ENCODE peak calls at places on chromosomes 13 and 19, in seven cellular contexts. G is epithelial cell of esophagus, R is A549, I is lung, P is fibroblast of villous mesenchyme, V is heart right ventricle, S is tibial artery. M is an unnamed sample.

GRCh38 chr19:41646589-41647204 is 19.8 kb upstream of the CEACAM4 start:
- DNase-seq in G (no peak), R (peak), I (no peak), P (no peak), V (no peak), S (no peak), M (peak)

GRCh38 chr19:46821512-46822359 is 28.9 kb downstream of the AP2S1 start:
- DNase-seq in G (no peak), R (no peak), I (no peak), P (no peak), V (no peak), S (no peak), M (no peak)

GRCh38 chr19:4007836-4008539 is 452 bp downstream of the PIAS4 start:
- DNase-seq in G (no peak), R (no peak), I (no peak), P (no peak), V (no peak), S (no peak), M (no peak)

GRCh38 chr19:50384685-50385535 is 763 bp downstream of the POLD1 start:
- DNase-seq in G (peak), R (no peak), I (no peak), P (peak), V (no peak), S (no peak), M (peak)

GRCh38 chr13:46134961-46135522 is 30.2 kb upstream of the CPB2 start:
- DNase-seq in G (peak), R (no peak), I (no peak), P (peak), V (no peak), S (no peak), M (no peak)

GRCh38 chr19:49749771-49750170 is 13.3 kb downstream of the TSKS start:
- DNase-seq in G (no peak), R (no peak), I (no peak), P (no peak), V (no peak), S (no peak), M (peak)

GRCh38 chr13:67299072-67299635 is 69.0 kb upstream of the PCDH9 start:
- DNase-seq in G (peak), R (peak), I (no peak), P (peak), V (no peak), S (no peak), M (peak)

GRCh38 chr13:43132228-43132627 is 108.8 kb downstream of the DNAJC15 start:
- DNase-seq in G (peak), R (peak), I (no peak), P (peak), V (peak), S (no peak), M (peak)

GRCh38 chr13:38630780-38631179 is 56.1 kb upstream of the FREM2 start:
- DNase-seq in G (peak), R (no peak), I (no peak), P (peak), V (no peak), S (no peak), M (peak)

GRCh38 chr13:65417953-65418352 is 1812.2 kb downstream of the PCDH9 start:
- DNase-seq in G (no peak), R (no peak), I (no peak), P (no peak), V (no peak), S (no peak), M (no peak)

GRCh38 chr19:18336121-18336520 is 4.3 kb upstream of the PGPEP1 start:
- DNase-seq in G (no peak), R (no peak), I (no peak), P (no peak), V (no peak), S (no peak), M (no peak)

GRCh38 chr13:101026736-101027398 is 352.3 kb upstream of the TMTC4 start:
- DNase-seq in G (no peak), R (no peak), I (no peak), P (no peak), V (no peak), S (no peak), M (no peak)

GRCh38 chr13:30791354-30791921 is 56.1 kb downstream of the ALOX5AP start:
- DNase-seq in G (no peak), R (no peak), I (no peak), P (peak), V (peak), S (no peak), M (peak)

GRCh38 chr13:35957174-35957867 is 173.9 kb downstream of the DCLK1 start:
- DNase-seq in G (no peak), R (no peak), I (no peak), P (peak), V (no peak), S (no peak), M (peak)

GRCh38 chr13:41244555-41244954 is 18.8 kb downstream of the MTRF1 start:
- DNase-seq in G (peak), R (no peak), I (no peak), P (peak), V (no peak), S (no peak), M (no peak)

GRCh38 chr19:16588824-16589577 is 16.8 kb upstream of the SLC35E1 start:
- DNase-seq in G (no peak), R (no peak), I (no peak), P (no peak), V (no peak), S (no peak), M (no peak)

GRCh38 chr19:12217332-12217731 is 54.4 kb downstream of the ZNF136 start:
- DNase-seq in G (no peak), R (no peak), I (no peak), P (no peak), V (no peak), S (no peak), M (no peak)

GRCh38 chr13:46687810-46688209 is 109.2 kb downstream of the ESD start:
- DNase-seq in G (peak), R (peak), I (no peak), P (peak), V (no peak), S (no peak), M (peak)

GRCh38 chr13:23707674-23708073 is 137.5 kb downstream of the TNFRSF19 start:
- DNase-seq in G (peak), R (peak), I (no peak), P (peak), V (no peak), S (no peak), M (peak)

GRCh38 chr13:32022292-32022691 is 9.3 kb upstream of the FRY start:
- DNase-seq in G (no peak), R (no peak), I (no peak), P (peak), V (peak), S (no peak), M (peak)

GRCh38 chr19:16429066-16429758 is 42.6 kb downstream of the EPS15L1 start:
- DNase-seq in G (peak), R (no peak), I (peak), P (no peak), V (peak), S (no peak), M (no peak)

GRCh38 chr13:104015646-104016396 is 949.6 kb upstream of the SLC10A2 start:
- DNase-seq in G (no peak), R (no peak), I (no peak), P (peak), V (no peak), S (no peak), M (peak)

GRCh38 chr19:35241417-35241816 is 7.4 kb upstream of the LSR start:
- DNase-seq in G (no peak), R (no peak), I (no peak), P (no peak), V (no peak), S (no peak), M (no peak)

GRCh38 chr19:51507640-51508058 is 6.0 kb upstream of the SIGLEC12 start:
- DNase-seq in G (no peak), R (no peak), I (no peak), P (no peak), V (no peak), S (no peak), M (no peak)

GRCh38 chr13:43698743-43699142 is 88.0 kb downstream of the ENOX1 start:
- DNase-seq in G (peak), R (no peak), I (no peak), P (peak), V (no peak), S (no peak), M (peak)

DNA sequence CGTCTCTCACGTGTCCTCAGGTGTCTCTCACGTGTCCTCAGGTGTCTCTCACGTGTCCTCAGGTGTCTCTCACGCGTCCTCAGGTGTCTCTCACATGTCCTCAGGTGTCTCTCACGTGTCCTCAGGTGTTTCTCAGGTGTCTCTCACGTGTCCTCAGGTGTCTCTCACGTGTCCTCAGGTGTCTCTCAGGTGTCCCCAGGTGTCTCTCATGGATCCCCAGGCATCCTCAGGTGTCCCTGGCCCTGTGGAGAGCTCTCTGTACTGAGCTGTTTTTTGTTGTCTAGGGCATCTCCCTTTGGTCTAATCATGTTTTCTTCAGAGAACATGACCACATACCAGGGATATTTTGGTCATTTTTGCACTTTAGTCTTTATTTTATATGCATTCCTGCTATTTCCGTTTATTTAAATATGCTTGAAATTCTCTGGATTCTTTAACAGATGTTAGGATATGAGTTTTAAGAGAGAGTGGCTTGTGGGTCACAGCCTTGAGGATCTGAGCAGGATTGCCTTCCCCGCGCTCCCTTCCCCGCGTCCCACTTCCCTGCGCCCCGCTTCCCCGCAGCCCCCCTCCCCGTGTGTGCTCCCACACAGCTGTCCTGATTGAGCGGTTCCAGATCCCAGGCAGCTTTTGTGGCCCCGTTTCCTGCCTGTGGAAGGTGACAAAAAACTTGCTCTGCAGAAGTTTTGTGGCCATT is 31.9 kb downstream of the ATP4B start:
- DNase-seq in G (no peak), R (no peak), I (no peak), P (peak), V (no peak), S (no peak), M (no peak)
- TF ChIP-seq CTCF in G (no peak), R (no peak), I (no peak), P (no peak), V (no peak), S (no peak), M (no peak)

GRCh38 chr13:48818495-48818961 is 157.2 kb upstream of the FNDC3A start:
- DNase-seq in G (peak), R (peak), I (no peak), P (peak), V (no peak), S (no peak), M (peak)

GRCh38 chr13:48816696-48817095 is 159.0 kb upstream of the FNDC3A start:
- DNase-seq in G (no peak), R (no peak), I (no peak), P (peak), V (no peak), S (no peak), M (peak)

GRCh38 chr13:48819889-48820288 is 155.8 kb upstream of the FNDC3A start:
- DNase-seq in G (peak), R (no peak), I (no peak), P (no peak), V (no peak), S (no peak), M (no peak)

GRCh38 chr13:48819376-48819775 is 156.3 kb upstream of the FNDC3A start:
- DNase-seq in G (no peak), R (no peak), I (no peak), P (peak), V (no peak), S (no peak), M (peak)

DNA sequence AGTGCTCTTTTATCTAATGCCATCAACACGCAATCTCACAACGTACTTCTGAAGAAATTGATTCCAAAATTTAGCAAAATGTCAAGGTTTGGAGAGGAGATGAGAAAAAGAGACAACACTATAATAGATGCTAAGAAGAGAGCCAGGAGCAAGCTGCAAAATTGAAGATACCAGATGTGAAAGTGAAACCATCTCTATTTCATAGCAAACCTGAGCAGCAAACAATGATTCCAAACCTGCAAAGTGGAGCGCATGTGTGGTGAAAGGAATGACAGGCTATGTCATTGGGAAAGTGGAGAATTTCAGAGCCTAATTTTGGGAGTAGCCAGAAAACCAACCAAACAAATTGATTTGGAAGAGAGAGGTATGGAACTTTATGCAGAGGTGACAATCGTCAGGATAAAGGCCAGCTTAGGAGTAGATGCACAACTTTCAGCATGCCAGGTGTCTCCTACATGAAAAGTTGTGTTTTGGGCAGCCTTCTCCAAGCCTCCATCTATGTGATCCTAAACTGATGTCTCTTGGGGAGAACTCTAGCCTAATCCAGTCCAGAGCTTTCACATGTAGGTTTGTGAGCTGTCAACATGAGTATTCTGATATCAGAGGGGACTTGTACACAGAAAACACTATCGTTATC is 158.4 kb upstream of the FNDC3A start:
- DNase-seq in G (no peak), R (no peak), I (no peak), P (no peak), V (no peak), S (no peak), M (no peak)
- H3K4me3 ChIP-seq in G (no peak), R (no peak), I (no peak), P (no peak), V (no peak), S (no peak), M (no peak)

GRCh38 chr13:99367663-99368448 is 60.7 kb upstream of the GPR183 start:
- DNase-seq in G (no peak), R (no peak), I (no peak), P (peak), V (no peak), S (no peak), M (no peak)
- TF ChIP-seq CTCF in G (no peak), R (no peak), I (no peak), P (peak), V (no peak), S (no peak), M (no peak)

DNA sequence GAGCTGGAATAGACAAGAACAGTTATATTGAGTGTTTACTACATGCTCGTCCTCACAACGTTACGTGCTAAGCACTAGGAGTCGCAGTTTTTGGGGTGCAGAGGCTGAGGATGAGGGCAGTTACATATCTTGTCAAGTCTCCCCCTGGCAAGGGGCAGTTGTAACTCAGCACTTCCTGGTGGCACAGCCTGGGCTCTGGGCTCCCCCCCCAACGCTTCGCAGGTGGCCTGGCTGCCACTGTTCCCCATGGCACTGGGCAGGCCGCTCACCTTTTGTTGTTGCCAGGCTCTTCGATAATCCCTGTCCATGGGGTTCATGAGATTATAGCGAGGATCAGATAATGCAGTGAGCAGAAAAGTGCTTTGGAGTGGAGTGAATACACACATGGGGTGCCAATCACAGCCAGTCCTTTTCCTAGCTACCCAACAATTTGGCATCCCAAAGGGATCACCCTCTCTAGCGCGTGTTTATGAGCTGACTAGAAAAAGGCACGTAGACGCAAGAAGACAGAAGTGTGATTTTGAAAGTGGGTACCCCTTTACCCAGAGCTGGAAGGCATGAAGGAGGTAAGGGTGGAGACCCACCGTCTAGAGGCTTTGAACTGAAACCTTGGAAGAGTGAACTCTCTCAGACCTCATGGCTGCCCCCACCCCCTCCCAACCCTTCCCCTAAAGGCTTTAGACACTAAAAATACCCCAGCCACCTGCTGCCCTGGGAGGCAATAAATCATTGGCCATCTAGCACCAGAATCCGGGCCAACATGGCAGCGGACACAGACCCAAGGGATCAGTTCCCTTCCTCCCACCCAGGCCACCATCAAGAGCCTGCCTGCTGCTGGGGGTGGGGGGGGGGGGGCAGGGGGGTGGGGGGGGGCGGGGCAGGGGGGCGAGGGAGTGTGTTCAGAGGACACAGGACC is 23.7 kb downstream of the ARL11 start:
- DNase-seq in G (no peak), R (no peak), I (no peak), P (no peak), V (no peak), S (no peak), M (no peak)
- H3K4me3 ChIP-seq in G (no peak), R (no peak), I (no peak), P (no peak), V (no peak), S (no peak), M (no peak)

GRCh38 chr19:21617740-21618339 is 112.4 kb downstream of the ZNF429 start:
- DNase-seq in G (no peak), R (no peak), I (no peak), P (no peak), V (no peak), S (no peak), M (no peak)
- TF ChIP-seq CTCF in G (no peak), R (no peak), I (no peak), P (no peak), V (no peak), S (no peak), M (no peak)

GRCh38 chr19:29858000-29858596 is 46.3 kb downstream of the CCNE1 start:
- DNase-seq in G (peak), R (peak), I (peak), P (no peak), V (no peak), S (no peak), M (no peak)

GRCh38 chr19:29855771-29856510 is 44.1 kb downstream of the CCNE1 start:
- DNase-seq in G (no peak), R (no peak), I (no peak), P (no peak), V (no peak), S (no peak), M (no peak)

GRCh38 chr19:29861575-29861974 is 49.8 kb downstream of the CCNE1 start:
- DNase-seq in G (no peak), R (no peak), I (no peak), P (no peak), V (no peak), S (no peak), M (no peak)

GRCh38 chr19:29860492-29860891 is 48.7 kb downstream of the CCNE1 start:
- DNase-seq in G (no peak), R (peak), I (no peak), P (no peak), V (no peak), S (no peak), M (no peak)

GRCh38 chr19:29858621-29859020 is 46.8 kb downstream of the CCNE1 start:
- DNase-seq in G (no peak), R (no peak), I (no peak), P (no peak), V (no peak), S (no peak), M (no peak)
- H3K4me3 ChIP-seq in G (no peak), R (no peak), I (no peak), P (no peak), V (no peak), S (no peak), M (no peak)

DNA sequence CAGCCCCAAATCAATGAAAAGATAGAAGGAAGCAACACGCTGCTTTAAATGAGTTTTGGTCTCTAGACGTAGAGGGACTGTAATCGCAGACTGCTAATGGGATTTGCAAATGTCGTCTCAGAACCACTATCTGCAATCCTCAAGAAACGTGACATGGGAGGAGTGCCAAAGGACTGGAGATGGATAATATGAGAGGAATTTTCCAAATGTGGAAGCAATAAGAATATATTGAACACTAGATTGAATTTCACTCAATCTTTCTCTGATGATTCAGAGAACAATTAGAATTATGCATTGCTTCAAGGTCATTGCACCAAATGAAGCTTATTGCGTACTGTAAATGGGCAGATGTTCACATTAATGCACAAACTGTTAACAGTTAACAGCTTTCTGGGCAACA is 62.9 kb upstream of the WASF3 start:
- DNase-seq in G (no peak), R (no peak), I (no peak), P (no peak), V (no peak), S (no peak), M (no peak)
- TF ChIP-seq CTCF in G (no peak), R (no peak), I (no peak), P (no peak), V (no peak), S (no peak), M (no peak)

M was measured in fibroblast of mammary gland.